ENCODE peak calls at places on chromosomes 12 and 14, in seven cellular contexts. L, H, K, Q, M, X and V are unnamed samples.

GRCh38 chr12:12872139-12872933 is 19.0 kb upstream of the GPRC5A start:
- DNase-seq in Q (peak), M (peak), K (no peak), H (no peak), L (peak), X (peak), V (peak)

GRCh38 chr12:100564090-100564489 is 9.4 kb upstream of the GAS2L3 start:
- DNase-seq in K (no peak), Q (no peak), H (no peak), M (no peak), L (no peak), X (no peak), V (no peak)

GRCh38 chr14:73553845-73554244 is 4.9 kb downstream of the HEATR4 start:
- DNase-seq in M (no peak), H (no peak), Q (no peak), K (no peak), L (no peak), X (no peak), V (no peak)

GRCh38 chr12:69284131-69284530 is 44.8 kb downstream of the CPSF6 start:
- DNase-seq in Q (peak), K (peak), H (peak), X (peak), M (no peak), L (peak), V (peak)

GRCh38 chr12:93571854-93572711 is at the start of gene SOCS2:
- DNase-seq in L (peak), Q (peak), K (peak), M (no peak), X (peak), H (peak), V (no peak)

GRCh38 chr12:116495260-116495659 is 63.9 kb upstream of the MAP1LC3B2 start:
- DNase-seq in M (no peak), K (no peak), Q (no peak), L (no peak), H (no peak), X (peak), V (peak)

GRCh38 chr12:83122623-83122934 is 435.9 kb downstream of the TMTC2 start:
- DNase-seq in Q (no peak), K (no peak), M (no peak), L (no peak), H (no peak), X (no peak), V (no peak)

GRCh38 chr14:59377485-59377884 is 87.7 kb downstream of the GPR135 start:
- DNase-seq in H (no peak), X (no peak), Q (no peak), L (peak), K (no peak), M (no peak), V (no peak)

GRCh38 chr12:31887109-31887811 is 72.0 kb upstream of the RESF1 start:
- DNase-seq in M (no peak), Q (no peak), X (no peak), H (no peak), L (no peak), K (no peak), V (no peak)

GRCh38 chr12:26691234-26691970 is 141.6 kb downstream of the ITPR2 start:
- DNase-seq in X (peak), K (no peak), M (peak), H (no peak), Q (no peak), L (peak), V (peak)

GRCh38 chr14:79279645-79280399 is 931.5 kb downstream of the DIO2 start:
- DNase-seq in M (no peak), H (no peak), L (no peak), K (peak), Q (peak), X (no peak), V (no peak)

GRCh38 chr12:89461190-89461589 is 63.4 kb downstream of the GALNT4 start:
- DNase-seq in M (no peak), H (no peak), Q (no peak), K (no peak), L (peak), X (no peak), V (peak)

DNA sequence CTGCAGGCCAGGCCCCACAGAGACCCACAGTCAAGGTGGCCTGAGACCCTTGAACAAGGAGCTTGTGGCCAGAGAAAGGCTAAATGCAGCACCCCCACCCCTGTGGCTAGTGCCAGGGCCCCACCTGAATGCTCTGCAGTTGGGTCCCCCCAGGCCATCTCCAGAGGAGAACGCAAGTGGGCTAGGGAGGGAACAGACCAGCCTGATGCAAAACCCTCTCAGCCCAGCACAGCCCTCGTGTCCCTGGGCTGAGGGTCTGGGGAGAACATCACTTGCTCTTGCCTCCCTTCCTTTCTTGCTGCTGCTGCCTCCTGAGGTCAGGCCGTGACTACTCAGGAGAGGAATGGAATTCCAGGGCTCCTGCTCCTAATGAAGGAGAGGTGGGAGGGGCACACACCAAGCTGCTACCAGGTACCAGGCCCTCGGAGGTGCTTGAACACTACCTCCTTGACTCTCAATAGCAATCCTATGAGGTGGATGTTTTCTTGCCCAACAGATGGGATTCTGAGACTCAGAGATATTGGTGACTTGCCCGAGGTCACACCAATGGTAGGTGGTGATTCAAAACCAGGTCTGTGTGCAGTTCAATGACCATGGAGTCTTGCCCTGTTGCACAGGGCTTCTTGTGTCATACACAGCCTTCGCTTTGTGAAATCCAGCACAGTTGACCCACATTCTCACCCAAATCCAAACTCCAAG is 45.5 kb downstream of the PSMA6 start:
- DNase-seq in Q (peak), X (no peak), L (no peak), K (peak), H (no peak), M (no peak), V (no peak)
- TF ChIP-seq CTCF in Q (no peak), X (no peak), L (no peak), K (no peak), H (no peak), M (no peak), V (no peak)

DNA sequence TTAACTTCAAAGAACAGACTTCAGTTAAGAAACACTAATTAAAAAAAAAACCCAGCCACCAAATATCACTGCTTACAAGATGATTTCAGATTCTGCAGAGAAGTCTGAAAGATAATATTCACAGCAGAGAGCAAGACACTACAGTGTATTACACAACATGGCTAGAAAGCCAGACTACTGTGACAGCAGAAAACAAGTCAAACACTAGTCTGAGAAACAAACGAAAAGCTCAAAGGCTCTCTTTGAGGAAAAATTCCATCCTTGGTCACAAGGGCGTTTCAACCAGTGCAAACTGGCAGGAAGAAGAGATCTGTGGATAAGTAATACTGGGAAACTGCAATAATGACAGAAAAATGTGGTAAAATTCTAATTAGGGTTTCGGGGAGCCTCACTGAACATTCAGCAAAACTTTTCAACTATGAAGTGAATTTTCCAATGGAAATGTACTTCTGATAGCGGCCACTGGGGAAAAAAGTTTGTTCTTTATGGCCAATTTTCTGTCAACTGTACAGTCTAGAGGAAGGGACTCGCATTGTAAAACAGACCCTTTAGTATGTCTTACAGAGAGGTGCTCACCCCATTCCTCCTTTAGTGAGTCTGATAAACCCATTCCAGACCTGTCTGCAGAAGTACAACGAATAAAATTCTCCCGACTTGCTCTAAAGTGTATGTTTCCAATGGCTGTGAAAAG is 50.4 kb downstream of the ACADS start:
- DNase-seq in K (no peak), Q (no peak), X (no peak), M (no peak), H (no peak), L (peak), V (no peak)
- TF ChIP-seq CTCF in K (peak), Q (no peak), X (peak), M (peak), H (no peak), L (peak), V (no peak)

GRCh38 chr12:47272412-47273190 is 192.8 kb upstream of the AMIGO2 start:
- DNase-seq in X (no peak), L (peak), M (no peak), H (no peak), K (no peak), Q (no peak), V (no peak)
- TF ChIP-seq CTCF in X (no peak), L (no peak), M (no peak), H (no peak), K (no peak), Q (no peak), V (no peak)

DNA sequence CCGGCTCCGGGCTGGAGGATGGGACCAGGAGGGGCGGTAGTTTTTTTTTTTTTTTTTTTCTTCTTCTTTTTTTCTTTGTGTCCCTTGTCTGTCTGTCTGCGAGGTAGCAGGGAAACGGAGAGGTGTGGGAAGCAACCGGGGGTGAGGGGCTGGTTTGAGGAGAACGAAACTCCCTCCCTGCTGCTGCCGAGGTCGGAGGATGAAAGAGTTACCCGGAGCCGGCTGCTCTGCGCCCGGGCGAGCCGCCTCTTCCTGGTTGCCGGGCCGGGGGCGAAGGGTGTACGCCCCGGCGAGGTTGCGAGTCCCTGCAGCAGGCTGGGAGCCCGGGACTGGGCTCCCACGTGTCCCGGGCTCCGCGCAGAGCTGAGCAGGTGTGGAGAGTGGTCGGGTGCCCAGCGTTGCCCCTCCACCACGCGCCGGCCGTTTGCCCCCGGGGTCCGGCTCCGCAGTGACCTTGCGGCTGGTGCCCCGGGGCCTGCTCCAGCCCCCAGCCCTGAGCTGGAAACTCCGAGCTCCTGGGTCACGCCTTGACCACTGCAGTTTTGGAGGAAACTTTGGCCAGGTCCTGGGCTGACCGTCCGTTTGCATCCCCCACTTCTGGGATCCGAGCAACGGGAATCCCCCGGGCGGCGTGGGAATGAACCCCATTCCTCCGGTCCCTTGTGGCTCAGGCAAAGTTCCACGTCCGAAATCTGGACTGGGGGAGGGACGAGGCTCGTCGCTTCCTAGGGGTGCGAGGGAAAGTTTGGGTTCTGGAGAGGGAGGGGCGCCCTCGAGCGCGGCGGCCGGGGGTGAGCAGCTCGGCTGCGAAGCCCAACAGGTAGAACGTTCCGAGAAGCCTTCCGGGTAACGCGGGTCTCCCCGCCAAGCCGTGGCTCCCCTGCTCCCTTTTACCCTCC is 1.2 kb downstream of the CHST11 start:
- DNase-seq in L (no peak), H (peak), M (no peak), K (peak), Q (peak), X (no peak), V (no peak)
- TF ChIP-seq CTCF in L (no peak), H (no peak), M (no peak), K (peak), Q (no peak), X (no peak), V (no peak)

DNA sequence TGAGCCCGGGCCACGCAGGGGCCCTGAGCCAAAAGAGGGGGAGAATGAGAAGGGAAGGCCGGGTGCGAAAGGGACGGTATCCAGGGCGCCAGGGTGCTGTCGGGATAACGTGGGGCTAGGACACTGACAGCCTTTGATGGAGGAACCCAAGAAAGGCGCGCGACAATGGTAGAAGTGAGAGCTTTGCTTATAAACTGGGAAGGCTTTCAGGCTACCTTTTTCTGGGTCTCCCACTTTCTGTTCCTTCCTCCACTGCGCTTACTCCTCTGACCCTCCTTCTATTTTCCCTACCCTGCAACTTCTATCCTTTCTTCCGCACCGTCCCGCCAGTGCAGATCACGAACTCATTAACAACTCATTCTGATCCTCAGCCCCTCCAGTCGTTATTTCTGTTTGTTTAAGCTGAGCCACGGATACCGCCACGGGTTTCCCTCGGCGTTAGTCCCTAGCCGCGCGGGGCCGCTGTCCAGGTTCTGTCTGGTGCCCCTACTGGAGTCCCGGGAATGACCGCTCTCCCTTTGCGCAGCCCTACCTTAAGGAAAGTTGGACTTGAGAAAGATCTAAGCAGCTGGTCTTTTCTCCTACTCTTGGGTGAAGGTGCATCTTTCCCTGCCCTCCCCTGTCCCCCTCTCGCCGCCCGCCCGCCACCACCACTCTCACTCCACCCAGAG is 3.0 kb downstream of the SSTR1 start:
- DNase-seq in L (peak), M (no peak), K (no peak), H (no peak), X (peak), Q (peak), V (peak)
- TF ChIP-seq CTCF in L (peak), M (peak), K (peak), H (no peak), X (peak), Q (no peak), V (peak)

GRCh38 chr12:29309320-29309902 is 71.6 kb downstream of the ERGIC2 start:
- DNase-seq in Q (no peak), M (no peak), L (peak), K (no peak), X (peak), H (no peak), V (peak)
- TF ChIP-seq CTCF in Q (no peak), M (peak), L (peak), K (peak), X (peak), H (peak), V (peak)

GRCh38 chr14:30873308-30874119 is 845 bp upstream of the COCH start:
- DNase-seq in L (no peak), Q (no peak), K (no peak), H (no peak), X (no peak), M (no peak), V (no peak)

GRCh38 chr14:30872602-30873001 is 1.8 kb upstream of the COCH start:
- DNase-seq in K (no peak), M (no peak), Q (no peak), X (no peak), L (no peak), H (no peak), V (no peak)

GRCh38 chr14:30875788-30876053 is 1.4 kb downstream of the COCH start:
- DNase-seq in L (no peak), K (no peak), M (no peak), Q (no peak), H (no peak), X (no peak), V (no peak)

GRCh38 chr14:30874999-30875787 is 834 bp downstream of the COCH start:
- DNase-seq in L (no peak), Q (peak), K (no peak), H (no peak), X (no peak), M (no peak), V (no peak)

DNA sequence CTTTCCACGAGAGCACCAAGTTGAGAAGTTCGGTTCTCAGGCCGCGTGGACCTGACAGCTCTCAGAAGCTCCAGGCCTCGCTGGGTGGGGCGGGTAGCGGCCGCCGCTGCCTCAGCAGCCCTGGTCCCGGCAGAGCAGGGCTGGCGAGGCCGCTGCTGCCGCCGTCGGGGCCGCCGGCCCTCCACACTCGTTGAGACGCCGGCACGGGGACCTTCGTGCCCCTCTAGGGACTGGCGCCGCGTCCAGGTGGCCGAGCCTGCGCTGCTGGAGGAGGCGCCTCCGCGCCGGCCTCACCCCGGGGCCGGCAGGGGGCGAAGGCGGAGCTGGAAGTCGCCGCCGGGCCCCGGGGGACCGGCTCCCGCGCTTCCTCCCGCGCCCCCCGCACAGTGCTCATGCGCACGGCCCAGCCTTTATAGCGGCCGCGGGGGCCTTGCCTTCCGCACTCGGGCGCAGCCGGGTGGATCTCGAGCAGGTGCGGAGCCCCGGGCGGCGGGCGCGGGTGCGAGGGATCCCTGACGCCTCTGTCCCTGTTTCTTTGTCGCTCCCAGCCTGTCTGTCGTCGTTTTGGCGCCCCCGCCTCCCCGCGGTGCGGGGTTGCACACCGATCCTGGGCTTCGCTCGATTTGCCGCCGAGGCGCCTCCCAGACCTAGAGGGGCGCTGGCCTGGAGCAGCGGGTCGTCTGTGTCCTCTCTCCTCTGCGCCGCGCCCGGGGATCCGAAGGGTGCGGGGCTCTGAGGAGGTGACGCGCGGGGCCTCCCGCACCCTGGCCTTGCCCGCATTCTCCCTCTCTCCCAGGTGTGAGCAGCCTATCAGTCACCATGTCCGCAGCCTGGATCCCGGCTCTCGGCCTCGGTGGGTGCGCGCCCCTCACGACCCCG is at the start of gene COCH:
- DNase-seq in K (peak), L (no peak), M (no peak), X (no peak), H (peak), Q (peak), V (no peak)
- TF ChIP-seq CTCF in K (peak), L (no peak), M (no peak), X (peak), H (no peak), Q (no peak), V (peak)

GRCh38 chr12:1583421-1584078 is 10.8 kb downstream of the FBXL14 start:
- DNase-seq in X (peak), M (no peak), Q (no peak), K (peak), L (peak), H (peak), V (peak)
- TF ChIP-seq CTCF in X (peak), M (peak), Q (peak), K (peak), L (peak), H (peak), V (peak)

DNA sequence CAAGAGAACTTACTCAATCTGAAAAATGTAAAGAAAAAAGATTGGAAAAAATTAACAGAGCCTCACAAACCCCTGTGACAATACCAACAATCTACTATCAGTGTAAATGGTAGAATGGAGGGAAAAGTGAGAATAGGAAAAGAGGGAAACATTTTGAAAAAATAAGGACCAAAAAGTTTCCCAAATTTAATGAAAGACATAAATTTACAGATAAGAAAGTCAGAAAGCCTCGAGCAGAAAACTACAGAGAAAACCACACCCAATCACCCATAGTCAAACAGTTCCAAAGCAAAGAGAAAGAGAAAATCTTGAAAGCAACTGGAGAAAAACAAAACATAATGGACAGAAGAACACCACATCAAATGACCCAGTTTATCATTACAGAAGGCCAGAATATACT is 142.7 kb upstream of the DIO3 start:
- DNase-seq in L (no peak), Q (no peak), H (no peak), M (no peak), X (no peak), K (no peak), V (no peak)
- TF ChIP-seq CTCF in L (no peak), Q (no peak), H (no peak), M (no peak), X (no peak), K (no peak), V (no peak)